ENCODE peak calls at places on chromosomes 2 and 18, in seven cellular contexts. M is tibial artery; W is glomerular endothelial cell; P is stimulated activated CD4-positive, alpha-beta T cell treated with anti-CD3 and anti-CD28 coated beads, Interleukin-2, amount 100 ng/mL, for 48 hours; B is adrenal gland; K is foreskin fibroblast; I is ureter. S is an unnamed sample.

GRCh38 chr18:44781890-44782289 is 101.2 kb downstream of the SETBP1 start:
- DNase-seq in M (no peak), W (no peak), P (no peak), B (no peak), K (peak), I (no peak), S (no peak)

GRCh38 chr2:33000986-33001385 is 54.2 kb downstream of the LTBP1 start:
- DNase-seq in M (no peak), W (no peak), P (no peak), B (no peak), K (peak), I (no peak), S (no peak)

GRCh38 chr2:67400560-67401464 is 3.7 kb downstream of the ETAA1 start:
- DNase-seq in M (no peak), W (no peak), P (no peak), B (no peak), K (peak), I (no peak), S (no peak)

GRCh38 chr2:167943877-167944276 is 303.5 kb downstream of the STK39 start:
- DNase-seq in M (no peak), W (no peak), P (no peak), B (no peak), K (peak), I (no peak), S (no peak)

GRCh38 chr2:98556634-98557033 is 51.7 kb downstream of the COA5 start:
- DNase-seq in M (no peak), W (no peak), P (no peak), B (no peak), K (no peak), I (no peak), S (peak)

GRCh38 chr18:53909668-53910067 is 314.8 kb downstream of the MBD2 start:
- DNase-seq in M (no peak), W (no peak), P (peak), B (no peak), K (peak), I (no peak), S (no peak)

GRCh38 chr18:21181763-21182162 is 60.3 kb upstream of the GREB1L start:
- DNase-seq in M (no peak), W (no peak), P (no peak), B (no peak), K (no peak), I (no peak), S (no peak)

GRCh38 chr2:205158404-205158803 is 523.9 kb upstream of the NRP2 start:
- DNase-seq in M (no peak), W (no peak), P (no peak), B (no peak), K (no peak), I (no peak), S (no peak)

GRCh38 chr2:241635756-241636155 is 1.2 kb downstream of the THAP4 start:
- DNase-seq in M (no peak), W (no peak), P (no peak), B (no peak), K (peak), I (no peak), S (no peak)

GRCh38 chr2:15816226-15816625 is 124.1 kb upstream of the MYCN start:
- DNase-seq in M (no peak), W (no peak), P (no peak), B (no peak), K (no peak), I (no peak), S (no peak)

GRCh38 chr18:12086249-12086648 is 7.4 kb upstream of the ANKRD62 start:
- DNase-seq in M (no peak), W (no peak), P (no peak), B (no peak), K (no peak), I (no peak), S (no peak)

S was measured in GM18507.